ENCODE peak calls at places on chromosomes 5 and 9, in five cellular contexts. V, N, P, S and K are unnamed samples.
A peak's percentile ranks its signal among the peaks of the same experiment; 100 is the strongest.

GRCh38 chr5:118577621-118578020 is 410.7 kb downstream of the DTWD2 start:
- DNase-seq in N (no peak), S (no peak), V (no peak), P (no peak), K (no peak)

GRCh38 chr5:73797142-73797530 is 171.1 kb downstream of the ARHGEF28 start:
- DNase-seq in N (no peak), S (no peak), V (no peak), P (peak; percentile 62), K (no peak)

GRCh38 chr9:137604345-137605145 is 941 bp upstream of the ARRDC1 start:
- DNase-seq in P (no peak), N (peak; percentile 31), V (no peak), S (peak; percentile 39), K (no peak)

GRCh38 chr9:21831841-21832509 is 29.5 kb downstream of the MTAP start:
- DNase-seq in P (peak; percentile 90), N (no peak), V (no peak), S (no peak), K (no peak)

GRCh38 chr5:38645508-38645907 is 89.1 kb upstream of the LIFR start:
- DNase-seq in N (no peak), V (peak; percentile 41), S (no peak), P (peak; percentile 34), K (no peak)

GRCh38 chr5:149733129-149733900 is 3.2 kb downstream of the PPARGC1B start:
- DNase-seq in P (no peak), N (no peak), V (no peak), S (no peak), K (no peak)

GRCh38 chr5:61293051-61293450 is 39.0 kb upstream of the ZSWIM6 start:
- DNase-seq in P (no peak), N (peak; percentile 86), V (no peak), S (no peak), K (no peak)

GRCh38 chr5:160315968-160316367 is 3.6 kb upstream of the CCNJL start:
- DNase-seq in P (peak; percentile 36), N (peak; percentile 29), V (no peak), S (no peak), K (no peak)

GRCh38 chr5:73391441-73391871 is 57.1 kb downstream of the FOXD1 start:
- DNase-seq in S (no peak), V (no peak), N (no peak), P (peak; percentile 40), K (no peak)

GRCh38 chr9:124032247-124032646 is 20.7 kb downstream of the LHX2 start:
- DNase-seq in N (no peak), V (no peak), S (peak; percentile 47), P (no peak), K (no peak)

GRCh38 chr5:170368593-170368992 is 20.6 kb downstream of the KCNMB1 start:
- DNase-seq in V (no peak), S (no peak), N (no peak), P (no peak), K (no peak)

GRCh38 chr9:131238402-131239021 is 37.8 kb downstream of the FAM78A start:
- DNase-seq in P (peak; percentile 26), V (no peak), N (no peak), S (peak; percentile 45), K (no peak)

GRCh38 chr5:144368556-144368955 is 197.9 kb downstream of the KCTD16 start:
- DNase-seq in S (no peak), P (peak; percentile 44), V (no peak), N (no peak), K (no peak)

GRCh38 chr9:3018691-3019230 is 174.9 kb upstream of the PUM3 start:
- DNase-seq in S (no peak), N (no peak), V (no peak), P (no peak), K (no peak)

GRCh38 chr9:38003946-38004808 is 64.8 kb downstream of the SHB start:
- DNase-seq in P (no peak), V (no peak), N (no peak), S (no peak), K (no peak)

GRCh38 chr5:65820373-65820772 is 98.4 kb downstream of the NLN start:
- DNase-seq in V (no peak), P (no peak), N (no peak), S (no peak), K (no peak)

GRCh38 chr5:65819215-65819904 is 97.4 kb downstream of the NLN start:
- DNase-seq in S (no peak), N (no peak), V (no peak), P (no peak), K (no peak)

GRCh38 chr5:65818592-65818991 is 96.6 kb downstream of the NLN start:
- DNase-seq in N (no peak), V (no peak), S (peak; percentile 20), P (no peak), K (no peak)

GRCh38 chr5:65817936-65818335 is 95.9 kb downstream of the NLN start:
- DNase-seq in P (no peak), N (no peak), V (no peak), S (peak; percentile 27), K (no peak)

GRCh38 chr5:65819905-65820240 is 97.9 kb downstream of the NLN start:
- DNase-seq in P (no peak), S (no peak), N (no peak), V (no peak), K (no peak)
- TF ChIP-seq CTCF in P (no peak), S (no peak), N (no peak), V (no peak), K (no peak)

DNA sequence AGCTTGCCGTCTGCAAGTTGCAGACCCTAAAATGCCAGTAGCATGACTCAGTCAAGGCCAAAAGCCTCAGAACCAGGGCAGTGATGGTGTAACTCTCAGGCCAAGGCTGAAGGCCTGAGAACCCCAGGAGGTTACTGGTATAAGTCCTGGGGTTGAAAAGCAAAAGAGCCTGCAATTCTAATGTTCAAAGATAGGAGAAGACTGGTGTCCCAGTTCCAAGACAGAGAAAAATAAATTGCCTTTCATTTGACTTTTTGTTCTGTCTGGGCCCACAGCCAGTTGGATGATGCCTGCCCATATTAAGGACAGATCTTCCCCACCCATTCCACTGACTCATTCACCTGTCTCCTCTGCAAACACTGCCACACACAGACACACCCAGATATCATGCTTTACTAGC is 673.2 kb downstream of the CDH18 start:
- DNase-seq in P (no peak), N (no peak), S (no peak), V (no peak), K (no peak)
- TF ChIP-seq CTCF in P (no peak), N (no peak), S (no peak), V (no peak), K (no peak)

GRCh38 chr9:9352877-9353481 is 1259.8 kb downstream of the PTPRD start:
- DNase-seq in N (peak; percentile 11), P (peak; percentile 3), V (peak; percentile 10), S (peak; percentile 36), K (no peak)
- TF ChIP-seq CTCF in N (peak; percentile 45), P (peak; percentile 47), V (peak; percentile 31), S (peak; percentile 90), K (peak; percentile 92)

GRCh38 chr5:20606006-20606405 is 618.0 kb upstream of the CDH18 start:
- DNase-seq in V (no peak), P (peak; percentile 55), N (no peak), S (no peak), K (no peak)

GRCh38 chr5:20601678-20602100 is 613.7 kb upstream of the CDH18 start:
- DNase-seq in P (peak; percentile 59), N (no peak), V (no peak), S (peak; percentile 25), K (no peak)
- TF ChIP-seq CTCF in P (no peak), N (no peak), V (no peak), S (peak; percentile 43), K (peak; percentile 13)

GRCh38 chr9:27276182-27277030 is 20.5 kb downstream of the EQTN start:
- DNase-seq in P (peak; percentile 77), N (no peak), V (peak; percentile 21), S (peak; percentile 73), K (no peak)
- TF ChIP-seq CTCF in P (peak; percentile 67), N (peak; percentile 71), V (peak; percentile 58), S (peak; percentile 90), K (peak; percentile 87)

GRCh38 chr5:167217097-167217743 is 1074.2 kb upstream of the WWC1 start:
- DNase-seq in S (no peak), P (no peak), N (no peak), V (no peak), K (no peak)
- TF ChIP-seq CTCF in S (peak; percentile 29), P (no peak), N (no peak), V (no peak), K (peak; percentile 17)

GRCh38 chr5:113293613-113294340 is 141.0 kb downstream of the TSSK1B start:
- DNase-seq in S (peak; percentile 54), P (peak; percentile 25), V (peak; percentile 16), N (no peak), K (no peak)

GRCh38 chr5:113295111-113295539 is 139.7 kb downstream of the TSSK1B start:
- DNase-seq in P (no peak), N (no peak), S (no peak), V (no peak), K (no peak)

GRCh38 chr5:113292535-113292934 is 142.3 kb downstream of the TSSK1B start:
- DNase-seq in S (peak; percentile 28), P (peak; percentile 36), N (no peak), V (no peak), K (no peak)

GRCh38 chr5:113293068-113293571 is 141.7 kb downstream of the TSSK1B start:
- DNase-seq in V (no peak), P (peak; percentile 30), S (peak; percentile 57), N (no peak), K (no peak)

GRCh38 chr5:113294341-113295110 is 140.3 kb downstream of the TSSK1B start:
- DNase-seq in V (peak; percentile 89), S (peak; percentile 85), N (peak; percentile 81), P (peak; percentile 94), K (peak; percentile 66)
- TF ChIP-seq CTCF in V (peak; percentile 22), S (peak; percentile 20), N (peak; percentile 7), P (peak; percentile 19), K (peak; percentile 27)